ENCODE peak calls at places on chromosomes 1 and 21, in seven cellular contexts. One of them, this sample, is unnamed.

GRCh38 chr1:85502625-85503083 is 37.7 kb upstream of the DDAH1 start:
- DNase-seq in GM23248: peak; percentile 70
- DNase-seq in HepG2: peak; percentile 70
- DNase-seq in fibroblast of lung: peak; percentile 65
- DNase-seq in Karpas-422: peak; percentile 76
- DNase-seq in keratinocyte: no peak
- DNase-seq in neural progenitor cell: peak; percentile 69
- DNase-seq in this sample: peak; percentile 59

GRCh38 chr1:167714851-167715652 is 6.7 kb upstream of the MPZL1 start:
- DNase-seq in GM23248: peak; percentile 86
- DNase-seq in HepG2: peak; percentile 84
- DNase-seq in fibroblast of lung: peak; percentile 75
- DNase-seq in Karpas-422: peak; percentile 96
- DNase-seq in keratinocyte: no peak
- DNase-seq in neural progenitor cell: peak; percentile 89
- DNase-seq in this sample: peak; percentile 86

GRCh38 chr1:187264995-187265602 is 436.4 kb downstream of the PLA2G4A start:
- DNase-seq in GM23248: peak; percentile 86
- DNase-seq in HepG2: peak; percentile 28
- DNase-seq in fibroblast of lung: peak; percentile 65
- DNase-seq in Karpas-422: peak; percentile 64
- DNase-seq in keratinocyte: no peak
- DNase-seq in neural progenitor cell: peak; percentile 63
- DNase-seq in this sample: peak; percentile 50

GRCh38 chr1:87905651-87906050 is 577.0 kb downstream of the LMO4 start:
- DNase-seq in GM23248: no peak
- DNase-seq in HepG2: no peak
- DNase-seq in fibroblast of lung: no peak
- DNase-seq in Karpas-422: no peak
- DNase-seq in keratinocyte: no peak
- DNase-seq in neural progenitor cell: no peak
- DNase-seq in this sample: no peak

GRCh38 chr1:48017716-48018115 is 20.5 kb upstream of the TRABD2B start:
- DNase-seq in GM23248: peak; percentile 73
- DNase-seq in HepG2: no peak
- DNase-seq in fibroblast of lung: peak; percentile 40
- DNase-seq in Karpas-422: no peak
- DNase-seq in keratinocyte: no peak
- DNase-seq in neural progenitor cell: no peak
- DNase-seq in this sample: no peak

GRCh38 chr1:6614019-6614952 is 755 bp downstream of the PHF13 start:
- DNase-seq in GM23248: peak; percentile 61
- DNase-seq in HepG2: no peak
- DNase-seq in fibroblast of lung: peak; percentile 27
- DNase-seq in Karpas-422: peak; percentile 80
- DNase-seq in keratinocyte: no peak
- DNase-seq in neural progenitor cell: peak; percentile 78
- DNase-seq in this sample: no peak

GRCh38 chr21:15841856-15842564 is 112.2 kb downstream of the USP25 start:
- DNase-seq in GM23248: peak; percentile 71
- DNase-seq in HepG2: no peak
- DNase-seq in fibroblast of lung: peak; percentile 89
- DNase-seq in Karpas-422: no peak
- DNase-seq in keratinocyte: no peak
- DNase-seq in neural progenitor cell: no peak
- DNase-seq in this sample: no peak

GRCh38 chr1:16153110-16153998 is 2.5 kb downstream of the EPHA2 start:
- DNase-seq in GM23248: no peak
- DNase-seq in HepG2: no peak
- DNase-seq in fibroblast of lung: no peak
- DNase-seq in Karpas-422: no peak
- DNase-seq in keratinocyte: no peak
- DNase-seq in neural progenitor cell: peak; percentile 75
- DNase-seq in this sample: no peak

GRCh38 chr1:29865051-29865450 is 628.7 kb downstream of the PTPRU start:
- DNase-seq in GM23248: no peak
- DNase-seq in HepG2: no peak
- DNase-seq in fibroblast of lung: no peak
- DNase-seq in Karpas-422: no peak
- DNase-seq in keratinocyte: no peak
- DNase-seq in neural progenitor cell: no peak
- DNase-seq in this sample: no peak

GRCh38 chr21:43597052-43597451 is 62.2 kb downstream of the HSF2BP start:
- DNase-seq in GM23248: peak; percentile 89
- DNase-seq in HepG2: peak; percentile 69
- DNase-seq in fibroblast of lung: peak; percentile 95
- DNase-seq in Karpas-422: no peak
- DNase-seq in keratinocyte: no peak
- DNase-seq in neural progenitor cell: no peak
- DNase-seq in this sample: no peak

GRCh38 chr1:108117908-108118902 is 81.9 kb downstream of the SLC25A24 start:
- DNase-seq in GM23248: peak; percentile 82
- DNase-seq in HepG2: no peak
- DNase-seq in fibroblast of lung: peak; percentile 81
- DNase-seq in Karpas-422: peak; percentile 58
- DNase-seq in keratinocyte: no peak
- DNase-seq in neural progenitor cell: no peak
- DNase-seq in this sample: no peak

GRCh38 chr1:115815694-115816093 is 25.2 kb downstream of the NHLH2 start:
- DNase-seq in GM23248: no peak
- DNase-seq in HepG2: no peak
- DNase-seq in fibroblast of lung: no peak
- DNase-seq in Karpas-422: no peak
- DNase-seq in keratinocyte: no peak
- DNase-seq in neural progenitor cell: no peak
- DNase-seq in this sample: no peak

GRCh38 chr1:25484096-25484495 is 53.4 kb downstream of the MACO1 start:
- DNase-seq in GM23248: no peak
- DNase-seq in HepG2: no peak
- DNase-seq in fibroblast of lung: no peak
- DNase-seq in Karpas-422: no peak
- DNase-seq in keratinocyte: no peak
- DNase-seq in neural progenitor cell: no peak
- DNase-seq in this sample: no peak

GRCh38 chr1:145995148-145995851 is 1.1 kb downstream of the TXNIP start:
- DNase-seq in GM23248: peak; percentile 34
- DNase-seq in HepG2: no peak
- DNase-seq in fibroblast of lung: no peak
- DNase-seq in Karpas-422: peak; percentile 64
- DNase-seq in keratinocyte: no peak
- DNase-seq in neural progenitor cell: no peak
- DNase-seq in this sample: no peak

GRCh38 chr1:40808909-40809308 is 25.3 kb downstream of the KCNQ4 start:
- DNase-seq in GM23248: no peak
- DNase-seq in HepG2: no peak
- DNase-seq in fibroblast of lung: no peak
- DNase-seq in Karpas-422: peak; percentile 62
- DNase-seq in keratinocyte: no peak
- DNase-seq in neural progenitor cell: no peak
- DNase-seq in this sample: no peak

GRCh38 chr1:194362327-194362726 is 1175.9 kb upstream of the B3GALT2 start:
- DNase-seq in GM23248: no peak
- DNase-seq in HepG2: no peak
- DNase-seq in fibroblast of lung: no peak
- DNase-seq in Karpas-422: no peak
- DNase-seq in keratinocyte: no peak
- DNase-seq in neural progenitor cell: no peak
- DNase-seq in this sample: no peak

GRCh38 chr1:167934407-167935251 is 1.9 kb upstream of the DCAF6 start:
- DNase-seq in GM23248: peak; percentile 75
- DNase-seq in HepG2: no peak
- DNase-seq in fibroblast of lung: peak; percentile 51
- DNase-seq in Karpas-422: no peak
- DNase-seq in keratinocyte: no peak
- DNase-seq in neural progenitor cell: no peak
- DNase-seq in this sample: no peak

GRCh38 chr21:35924714-35925301 is 135.5 kb downstream of the SETD4 start:
- DNase-seq in GM23248: peak; percentile 72
- DNase-seq in HepG2: no peak
- DNase-seq in fibroblast of lung: peak; percentile 96
- DNase-seq in Karpas-422: no peak
- DNase-seq in keratinocyte: no peak
- DNase-seq in neural progenitor cell: no peak
- DNase-seq in this sample: no peak

GRCh38 chr1:245685111-245685810 is 530.5 kb downstream of the KIF26B start:
- DNase-seq in GM23248: no peak
- DNase-seq in HepG2: no peak
- DNase-seq in fibroblast of lung: no peak
- DNase-seq in Karpas-422: no peak
- DNase-seq in keratinocyte: no peak
- DNase-seq in neural progenitor cell: no peak
- DNase-seq in this sample: no peak
- H3K9ac ChIP-seq in GM23248: no peak overlapping the region
- H3K9ac ChIP-seq in HepG2: no peak overlapping the region
- H3K9ac ChIP-seq in fibroblast of lung: no peak overlapping the region
- H3K9ac ChIP-seq in Karpas-422: no peak overlapping the region
- H3K9ac ChIP-seq in keratinocyte: no peak overlapping the region
- H3K9ac ChIP-seq in neural progenitor cell: no peak overlapping the region
- H3K9ac ChIP-seq in this sample: no peak overlapping the region

DNA sequence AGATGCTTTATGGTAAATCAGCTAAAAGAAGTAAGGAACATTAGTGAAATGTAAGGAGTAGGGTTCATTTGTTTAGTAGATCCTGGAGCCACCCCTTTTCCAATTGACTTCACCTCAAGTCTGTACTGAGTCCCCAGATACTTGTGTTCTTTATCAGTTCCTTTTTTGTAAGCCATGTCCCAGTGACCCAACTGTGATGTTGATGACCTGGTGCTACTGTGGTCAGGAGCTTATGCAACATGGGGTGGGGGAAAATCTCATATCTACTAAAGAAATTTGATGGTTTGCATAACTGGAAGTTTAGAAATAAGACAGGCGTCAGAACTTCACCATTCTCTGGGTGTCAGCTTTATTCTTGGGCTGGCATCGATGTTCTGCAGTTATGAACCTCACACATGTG is 120.5 kb downstream of the LRRC7 start:
- DNase-seq in GM23248: no peak
- DNase-seq in HepG2: no peak
- DNase-seq in fibroblast of lung: no peak
- DNase-seq in Karpas-422: no peak
- DNase-seq in keratinocyte: no peak
- DNase-seq in neural progenitor cell: no peak
- DNase-seq in this sample: no peak
- H3K9ac ChIP-seq in GM23248: no peak overlapping the region
- H3K9ac ChIP-seq in HepG2: no peak overlapping the region
- H3K9ac ChIP-seq in fibroblast of lung: no peak overlapping the region
- H3K9ac ChIP-seq in Karpas-422: no peak overlapping the region
- H3K9ac ChIP-seq in keratinocyte: no peak overlapping the region
- H3K9ac ChIP-seq in neural progenitor cell: no peak overlapping the region
- H3K9ac ChIP-seq in this sample: no peak overlapping the region

GRCh38 chr1:111203681-111204210 is 3.3 kb upstream of the DENND2D start:
- DNase-seq in GM23248: peak; percentile 65
- DNase-seq in HepG2: no peak
- DNase-seq in fibroblast of lung: peak; percentile 46
- DNase-seq in Karpas-422: peak; percentile 96
- DNase-seq in keratinocyte: no peak
- DNase-seq in neural progenitor cell: no peak
- DNase-seq in this sample: peak; percentile 51

GRCh38 chr1:111202707-111203623 is 2.5 kb upstream of the DENND2D start:
- DNase-seq in GM23248: no peak
- DNase-seq in HepG2: peak; percentile 35
- DNase-seq in fibroblast of lung: no peak
- DNase-seq in Karpas-422: peak; percentile 43
- DNase-seq in keratinocyte: no peak
- DNase-seq in neural progenitor cell: no peak
- DNase-seq in this sample: no peak

GRCh38 chr1:111205724-111206070 is 5.3 kb upstream of the DENND2D start:
- DNase-seq in GM23248: peak; percentile 29
- DNase-seq in HepG2: no peak
- DNase-seq in fibroblast of lung: no peak
- DNase-seq in Karpas-422: no peak
- DNase-seq in keratinocyte: no peak
- DNase-seq in neural progenitor cell: no peak
- DNase-seq in this sample: no peak

GRCh38 chr1:111204923-111205723 is 4.7 kb upstream of the DENND2D start:
- DNase-seq in GM23248: no peak
- DNase-seq in HepG2: no peak
- DNase-seq in fibroblast of lung: no peak
- DNase-seq in Karpas-422: peak; percentile 62
- DNase-seq in keratinocyte: no peak
- DNase-seq in neural progenitor cell: no peak
- DNase-seq in this sample: no peak

DNA sequence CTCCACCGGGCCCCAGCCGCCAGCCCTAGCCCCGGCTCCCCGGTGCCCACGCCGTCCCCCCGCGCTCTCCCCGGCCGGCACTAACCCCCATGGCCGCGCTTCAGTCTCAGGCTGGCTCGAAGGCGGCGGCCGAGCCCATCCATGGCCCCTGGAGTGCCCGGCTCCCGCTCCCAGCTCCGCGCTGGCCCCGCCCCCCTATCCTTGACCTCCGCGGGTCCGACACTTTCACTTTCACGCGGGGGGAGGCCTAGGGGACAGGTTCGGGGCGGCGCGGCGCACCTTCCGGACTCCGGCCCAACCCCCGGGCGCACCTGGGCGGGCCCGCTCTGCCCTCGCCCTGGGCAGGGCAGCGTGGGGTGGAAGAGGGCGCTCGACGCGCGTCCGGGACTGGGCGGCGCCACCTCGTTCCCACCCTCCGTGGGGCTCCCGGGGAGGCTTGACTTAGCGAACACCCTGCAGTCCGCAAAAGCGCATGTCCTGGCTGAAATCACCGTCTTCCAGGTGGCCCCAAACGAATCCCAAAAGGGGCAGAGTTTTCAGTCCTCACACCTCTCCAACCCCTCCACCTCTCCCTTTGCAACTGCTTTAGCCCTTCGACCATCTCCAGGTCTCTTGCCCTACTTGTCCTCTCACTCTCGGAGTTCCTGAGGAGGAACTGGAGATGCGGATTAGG is 3.9 kb upstream of the DENND2D start:
- DNase-seq in GM23248: peak; percentile 39
- DNase-seq in HepG2: no peak
- DNase-seq in fibroblast of lung: no peak
- DNase-seq in Karpas-422: peak; percentile 90
- DNase-seq in keratinocyte: no peak
- DNase-seq in neural progenitor cell: no peak
- DNase-seq in this sample: peak; percentile 31
- H3K9ac ChIP-seq in GM23248: peak overlapping the region; percentile 65
- H3K9ac ChIP-seq in HepG2: no peak overlapping the region
- H3K9ac ChIP-seq in fibroblast of lung: peak overlapping the region; percentile 30
- H3K9ac ChIP-seq in Karpas-422: peak overlapping the region; percentile 94
- H3K9ac ChIP-seq in keratinocyte: peak overlapping the region; percentile 47
- H3K9ac ChIP-seq in neural progenitor cell: no peak overlapping the region
- H3K9ac ChIP-seq in this sample: peak overlapping the region; percentile 77

DNA sequence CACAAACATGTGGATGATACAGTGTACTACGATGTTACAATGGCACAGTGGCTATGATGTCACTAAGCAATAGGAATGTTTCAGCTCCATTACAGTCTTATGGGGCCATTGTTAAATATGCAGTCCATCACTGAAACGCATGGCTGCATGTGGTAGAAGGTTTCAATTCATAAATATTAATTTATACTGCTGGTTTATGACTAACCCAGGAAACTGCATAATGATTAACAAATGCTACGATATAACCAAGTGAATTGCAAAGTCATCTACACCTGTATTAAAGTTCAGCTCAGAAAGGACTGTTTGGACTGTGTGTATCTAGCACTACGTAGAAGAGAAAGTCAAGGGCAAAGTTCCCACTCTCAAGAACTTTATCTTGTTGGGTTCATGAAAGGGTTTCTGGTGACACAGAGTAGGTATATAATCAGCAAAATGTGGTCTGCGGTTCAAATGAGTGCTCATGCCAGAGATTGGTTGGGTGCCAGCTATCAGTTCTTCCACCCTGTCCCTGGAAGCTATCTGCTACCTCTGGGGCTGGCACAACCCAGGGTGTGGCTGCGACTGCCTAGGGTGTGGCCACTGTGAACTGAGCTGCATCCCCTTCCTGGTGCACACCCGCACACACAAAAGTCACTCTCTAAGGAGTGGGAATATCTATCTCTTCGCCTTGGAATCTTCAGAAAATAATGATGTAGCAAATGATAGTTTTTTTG is 14.8 kb downstream of the MGST3 start:
- DNase-seq in GM23248: no peak
- DNase-seq in HepG2: peak; percentile 57
- DNase-seq in fibroblast of lung: peak; percentile 25
- DNase-seq in Karpas-422: no peak
- DNase-seq in keratinocyte: peak; percentile 7
- DNase-seq in neural progenitor cell: no peak
- DNase-seq in this sample: peak; percentile 16
- H3K9ac ChIP-seq in GM23248: no peak overlapping the region
- H3K9ac ChIP-seq in HepG2: no peak overlapping the region
- H3K9ac ChIP-seq in fibroblast of lung: no peak overlapping the region
- H3K9ac ChIP-seq in Karpas-422: no peak overlapping the region
- H3K9ac ChIP-seq in keratinocyte: no peak overlapping the region
- H3K9ac ChIP-seq in neural progenitor cell: no peak overlapping the region
- H3K9ac ChIP-seq in this sample: no peak overlapping the region

This sample was measured in HCT116.